ENCODE peak calls at places on chromosomes 4 and X, in five cellular contexts. M is heart left ventricle, Y is lower leg skin, Q is transverse colon, L is breast epithelium. F is an unnamed sample.

GRCh38 chrX:129523076-129524055 is at the start of gene SMARCA1:
- DNase-seq in Q (peak; percentile 17), Y (peak; percentile 14), M (peak; percentile 56), L (no peak), F (no peak)

GRCh38 chrX:107673401-107673800 is 45.1 kb downstream of the PRPS1 start:
- DNase-seq in Y (no peak), M (no peak), Q (no peak), L (no peak), F (no peak)

GRCh38 chrX:130186645-130187044 is 14.9 kb downstream of the RAB33A start:
- DNase-seq in M (no peak), Y (no peak), L (no peak), Q (no peak), F (no peak)

GRCh38 chrX:17214962-17215361 is 160.0 kb upstream of the NHS start:
- DNase-seq in M (no peak), Y (no peak), L (no peak), Q (no peak), F (no peak)

GRCh38 chrX:49876750-49877149 is 2.5 kb upstream of the USP27X start:
- DNase-seq in Q (no peak), Y (no peak), L (no peak), M (no peak), F (peak; percentile 20)

GRCh38 chrX:56499372-56499771 is 64.1 kb upstream of the UBQLN2 start:
- DNase-seq in Y (no peak), L (no peak), Q (no peak), M (no peak), F (no peak)

GRCh38 chr4:55214172-55214571 is 88.8 kb upstream of the KDR start:
- DNase-seq in M (no peak), L (no peak), Q (no peak), Y (no peak), F (no peak)

GRCh38 chrX:153061732-153062131 is 5.5 kb downstream of the PNMA3 start:
- DNase-seq in L (no peak), M (no peak), Q (no peak), Y (no peak), F (no peak)

GRCh38 chr4:85486425-85487101 is 11.6 kb downstream of the ARHGAP24 start:
- DNase-seq in Q (no peak), M (no peak), Y (no peak), L (no peak), F (peak; percentile 6)

GRCh38 chr4:58093352-58093751 is 983.2 kb upstream of the IGFBP7 start:
- DNase-seq in M (no peak), Q (no peak), L (no peak), Y (no peak), F (peak; percentile 1)

GRCh38 chr4:182318256-182318655 is 75.1 kb downstream of the TENM3 start:
- DNase-seq in L (no peak), M (no peak), Q (no peak), Y (no peak), F (no peak)

GRCh38 chr4:186772936-186773335 is 49.3 kb upstream of the FAT1 start:
- DNase-seq in Q (no peak), Y (no peak), L (no peak), M (no peak), F (no peak)

GRCh38 chr4:61614256-61614655 is 414.1 kb downstream of the ADGRL3 start:
- DNase-seq in Y (no peak), M (no peak), L (no peak), Q (no peak), F (no peak)

GRCh38 chr4:144948421-144948820 is 149.6 kb downstream of the ANAPC10 start:
- DNase-seq in Y (no peak), L (no peak), M (no peak), Q (no peak), F (no peak)

GRCh38 chr4:40309250-40309774 is 25.8 kb upstream of the CHRNA9 start:
- DNase-seq in L (peak; percentile 86), M (peak; percentile 78), Y (peak; percentile 82), Q (peak; percentile 94), F (peak; percentile 91)

GRCh38 chr4:125187221-125187620 is 127.5 kb upstream of the FAT4 start:
- DNase-seq in Y (no peak), Q (no peak), L (no peak), M (no peak), F (no peak)

GRCh38 chr4:5472166-5472565 is 236.2 kb downstream of the EVC2 start:
- DNase-seq in Y (no peak), L (no peak), Q (no peak), M (no peak), F (no peak)

GRCh38 chrX:149185087-149185486 is 320.0 kb downstream of the IDS start:
- DNase-seq in L (no peak), Y (no peak), M (no peak), Q (no peak), F (no peak)

GRCh38 chr4:91827914-91828313 is 475.9 kb upstream of the GRID2 start:
- DNase-seq in L (no peak), Q (no peak), Y (no peak), M (no peak), F (no peak)

GRCh38 chrX:37993857-37994619 is 12.3 kb upstream of the SYTL5 start:
- DNase-seq in Y (peak; percentile 16), Q (peak; percentile 68), M (no peak), L (no peak), F (peak; percentile 8)

GRCh38 chrX:102833136-102833535 is 103.9 kb upstream of the RAB40AL start:
- DNase-seq in Y (no peak), Q (no peak), M (no peak), L (no peak), F (no peak)

GRCh38 chr4:131978120-131978519 is 1171.0 kb upstream of the PCDH10 start:
- DNase-seq in L (no peak), Q (no peak), Y (no peak), M (no peak), F (no peak)

GRCh38 chrX:48937065-48937907 is 18.5 kb upstream of the PIM2 start:
- DNase-seq in L (no peak), M (peak; percentile 41), Q (peak; percentile 84), Y (peak; percentile 20), F (peak; percentile 94)

GRCh38 chrX:113384628-113385027 is 544.0 kb upstream of the AMOT start:
- DNase-seq in Q (no peak), M (no peak), Y (peak; percentile 25), L (no peak), F (no peak)

GRCh38 chr4:162661913-162662312 is 498.1 kb upstream of the FSTL5 start:
- DNase-seq in Q (no peak), L (no peak), Y (no peak), M (no peak), F (no peak)

GRCh38 chr4:142656178-142656577 is 189.9 kb downstream of the INPP4B start:
- DNase-seq in Q (no peak), M (no peak), L (no peak), Y (no peak), F (peak; percentile 9)

GRCh38 chrX:110280954-110281353 is 36.9 kb downstream of the AMMECR1 start:
- DNase-seq in Y (no peak), L (no peak), Q (no peak), M (no peak), F (no peak)

GRCh38 chr4:136412708-136413107 is 1119.6 kb downstream of the PCDH18 start:
- DNase-seq in L (no peak), Y (no peak), Q (no peak), M (no peak), F (peak; percentile 2)

GRCh38 chr4:89197920-89198319 is 86.6 kb downstream of the TIGD2 start:
- DNase-seq in M (no peak), L (no peak), Y (no peak), Q (no peak), F (no peak)

GRCh38 chr4:109302366-109303140 is at the start of gene COL25A1:
- DNase-seq in L (peak; percentile 24), Y (no peak), M (peak; percentile 50), Q (peak; percentile 11), F (no peak)

GRCh38 chr4:84167579-84167978 is 331.5 kb downstream of the NKX6-1 start:
- DNase-seq in M (no peak), Q (no peak), Y (no peak), L (no peak), F (no peak)

GRCh38 chr4:139099366-139099982 is 77.5 kb downstream of the ELF2 start:
- DNase-seq in Y (peak; percentile 51), Q (peak; percentile 71), L (peak; percentile 46), M (peak; percentile 73), F (peak; percentile 85)

GRCh38 chr4:4443821-4444220 is 56.9 kb downstream of the NSG1 start:
- DNase-seq in L (no peak), Q (no peak), M (no peak), Y (no peak), F (no peak)

GRCh38 chr4:109908741-109909140 is 3.9 kb upstream of the EGF start:
- DNase-seq in M (no peak), Y (no peak), Q (no peak), L (no peak), F (no peak)

GRCh38 chr4:40308528-40309122 is 26.5 kb upstream of the CHRNA9 start:
- DNase-seq in Y (no peak), L (no peak), M (no peak), Q (no peak), F (peak; percentile 30)

GRCh38 chr4:180665994-180666818 is 1577.0 kb upstream of the TENM3 start:
- DNase-seq in M (no peak), Q (no peak), Y (no peak), L (no peak), F (peak; percentile 72)

GRCh38 chrX:19212037-19212436 is 89.8 kb upstream of the ADGRG2 start:
- DNase-seq in M (no peak), Y (no peak), Q (no peak), L (no peak), F (no peak)

GRCh38 chrX:70769659-70770232 is 138.8 kb downstream of the TEX11 start:
- DNase-seq in L (no peak), Q (no peak), Y (no peak), M (no peak), F (peak; percentile 5)

GRCh38 chr4:102792361-102792936 is 31.7 kb upstream of the MANBA start:
- DNase-seq in L (no peak), M (no peak), Q (no peak), Y (no peak), F (no peak)
- TF ChIP-seq POLR2A in L (no peak), M (no peak), Q (no peak), Y (no peak), F (no peak)

GRCh38 chrX:8103655-8104054 is 67.4 kb downstream of the VCX2 start:
- DNase-seq in Y (no peak), L (no peak), M (no peak), Q (no peak), F (no peak)
- H3K4me3 ChIP-seq in Y (no peak overlapping the region), L (no peak overlapping the region), M (no peak overlapping the region), Q (no peak overlapping the region), F (no peak overlapping the region)

GRCh38 chr4:770022-770421 is 55.9 kb downstream of the CPLX1 start:
- DNase-seq in L (no peak), M (no peak), Q (no peak), Y (no peak), F (no peak)
- TF ChIP-seq POLR2A in L (no peak), M (no peak), Q (no peak), Y (no peak), F (no peak)

GRCh38 chr4:112908511-112908910 is 140.9 kb upstream of the ANK2 start:
- DNase-seq in Y (no peak), Q (no peak), L (no peak), M (no peak), F (no peak)

GRCh38 chr4:112905728-112906127 is 143.7 kb upstream of the ANK2 start:
- DNase-seq in Y (no peak), L (no peak), Q (no peak), M (no peak), F (no peak)

GRCh38 chr4:112910109-112910736 is 139.2 kb upstream of the ANK2 start:
- DNase-seq in M (no peak), Y (no peak), L (no peak), Q (no peak), F (no peak)
- H3K4me3 ChIP-seq in M (peak overlapping the region; percentile 31), Y (no peak overlapping the region), L (peak overlapping the region; percentile 48), Q (no peak overlapping the region), F (no peak overlapping the region)